ENCODE peak calls at places on chromosomes 16 and 17, in seven cellular contexts. One of them, this sample, is unnamed.

GRCh38 chr17:21283482-21284318 is 811 bp upstream of the MAP2K3 start:
- DNase-seq in SK-N-SH: peak; percentile 41
- DNase-seq in GM12891: no peak
- DNase-seq in H1: no peak
- DNase-seq in HepG2: no peak
- DNase-seq in GM12878: no peak
- DNase-seq in K562: no peak
- DNase-seq in this sample: no peak

GRCh38 chr17:81737947-81738800 is 26.1 kb downstream of the SLC25A10 start:
- DNase-seq in SK-N-SH: no peak
- DNase-seq in H1: no peak
- DNase-seq in GM12878: no peak
- DNase-seq in K562: no peak
- DNase-seq in GM12891: no peak
- DNase-seq in HepG2: no peak
- DNase-seq in this sample: no peak

GRCh38 chr16:860891-861290 is 60.4 kb upstream of the GNG13 start:
- DNase-seq in H1: no peak
- DNase-seq in SK-N-SH: no peak
- DNase-seq in GM12878: no peak
- DNase-seq in GM12891: no peak
- DNase-seq in HepG2: no peak
- DNase-seq in K562: no peak
- DNase-seq in this sample: no peak

GRCh38 chr16:71367243-71367976 is 8.9 kb downstream of the CALB2 start:
- DNase-seq in GM12878: peak; percentile 2
- DNase-seq in GM12891: peak; percentile 53
- DNase-seq in H1: peak; percentile 67
- DNase-seq in K562: peak; percentile 79
- DNase-seq in SK-N-SH: peak; percentile 82
- DNase-seq in HepG2: peak; percentile 55
- DNase-seq in this sample: peak; percentile 38

GRCh38 chr17:78258323-78259229 is 27.1 kb downstream of the TMEM235 start:
- DNase-seq in GM12878: no peak
- DNase-seq in K562: peak; percentile 93
- DNase-seq in H1: no peak
- DNase-seq in HepG2: peak; percentile 36
- DNase-seq in SK-N-SH: peak; percentile 96
- DNase-seq in GM12891: no peak
- DNase-seq in this sample: no peak

GRCh38 chr17:50117202-50118040 is 12.5 kb downstream of the SAMD14 start:
- DNase-seq in GM12891: peak; percentile 78
- DNase-seq in GM12878: no peak
- DNase-seq in K562: peak; percentile 83
- DNase-seq in SK-N-SH: no peak
- DNase-seq in HepG2: peak; percentile 51
- DNase-seq in H1: no peak
- DNase-seq in this sample: peak; percentile 58

GRCh38 chr17:12842936-12843335 is 53.6 kb downstream of the ARHGAP44 start:
- DNase-seq in GM12878: no peak
- DNase-seq in SK-N-SH: no peak
- DNase-seq in K562: no peak
- DNase-seq in GM12891: no peak
- DNase-seq in HepG2: no peak
- DNase-seq in H1: no peak
- DNase-seq in this sample: no peak

GRCh38 chr16:64153718-64154117 is 968.1 kb downstream of the CDH11 start:
- DNase-seq in H1: no peak
- DNase-seq in GM12878: no peak
- DNase-seq in SK-N-SH: no peak
- DNase-seq in HepG2: no peak
- DNase-seq in K562: no peak
- DNase-seq in GM12891: no peak
- DNase-seq in this sample: no peak

GRCh38 chr16:3992297-3993051 is 112.0 kb upstream of the CREBBP start:
- DNase-seq in GM12891: no peak
- DNase-seq in K562: no peak
- DNase-seq in SK-N-SH: no peak
- DNase-seq in GM12878: no peak
- DNase-seq in HepG2: no peak
- DNase-seq in H1: no peak
- DNase-seq in this sample: no peak

GRCh38 chr16:48914070-48914469 is 304.1 kb upstream of the N4BP1 start:
- DNase-seq in SK-N-SH: no peak
- DNase-seq in K562: no peak
- DNase-seq in H1: no peak
- DNase-seq in GM12878: no peak
- DNase-seq in HepG2: no peak
- DNase-seq in GM12891: no peak
- DNase-seq in this sample: no peak

DNA sequence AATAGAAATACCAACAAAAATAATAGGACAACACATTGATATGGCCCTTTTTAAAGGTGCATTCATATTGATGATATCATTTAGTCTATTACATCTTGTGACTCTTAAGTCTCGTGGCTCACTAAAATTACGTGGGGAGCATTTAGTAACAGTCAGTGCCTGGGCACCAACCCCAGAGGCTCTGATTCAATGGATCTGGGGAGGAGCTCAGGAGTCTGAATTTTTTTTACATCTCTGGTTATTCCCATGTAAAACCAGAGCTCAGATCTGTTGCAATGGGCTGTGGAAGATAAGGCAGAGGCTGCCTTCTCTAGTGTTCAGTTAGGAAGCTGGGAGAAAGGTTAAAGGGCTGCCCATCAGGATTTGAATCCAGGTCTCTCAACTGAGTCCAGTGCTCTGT is 549.9 kb upstream of the CDH5 start:
- DNase-seq in HepG2: no peak
- DNase-seq in K562: no peak
- DNase-seq in GM12878: no peak
- DNase-seq in SK-N-SH: no peak
- DNase-seq in GM12891: no peak
- DNase-seq in H1: no peak
- DNase-seq in this sample: no peak
- TF ChIP-seq TAF1 in HepG2: no peak
- TF ChIP-seq TAF1 in K562: no peak
- TF ChIP-seq TAF1 in GM12878: no peak
- TF ChIP-seq TAF1 in SK-N-SH: no peak
- TF ChIP-seq TAF1 in GM12891: no peak
- TF ChIP-seq TAF1 in H1: no peak
- TF ChIP-seq TAF1 in this sample: no peak

GRCh38 chr16:66470556-66470955 is 43.5 kb downstream of the BEAN1 start:
- DNase-seq in K562: no peak
- DNase-seq in H1: no peak
- DNase-seq in GM12891: no peak
- DNase-seq in SK-N-SH: no peak
- DNase-seq in HepG2: no peak
- DNase-seq in GM12878: no peak
- DNase-seq in this sample: no peak

GRCh38 chr16:66469932-66470546 is 42.9 kb downstream of the BEAN1 start:
- DNase-seq in GM12891: no peak
- DNase-seq in GM12878: no peak
- DNase-seq in SK-N-SH: no peak
- DNase-seq in K562: no peak
- DNase-seq in HepG2: no peak
- DNase-seq in H1: no peak
- DNase-seq in this sample: no peak

GRCh38 chr16:66469291-66469931 is 42.3 kb downstream of the BEAN1 start:
- DNase-seq in K562: no peak
- DNase-seq in GM12891: no peak
- DNase-seq in H1: no peak
- DNase-seq in SK-N-SH: no peak
- DNase-seq in GM12878: no peak
- DNase-seq in HepG2: no peak
- DNase-seq in this sample: no peak

GRCh38 chr16:66467611-66468010 is 40.5 kb downstream of the BEAN1 start:
- DNase-seq in GM12878: no peak
- DNase-seq in H1: no peak
- DNase-seq in GM12891: no peak
- DNase-seq in HepG2: no peak
- DNase-seq in SK-N-SH: no peak
- DNase-seq in K562: no peak
- DNase-seq in this sample: no peak

DNA sequence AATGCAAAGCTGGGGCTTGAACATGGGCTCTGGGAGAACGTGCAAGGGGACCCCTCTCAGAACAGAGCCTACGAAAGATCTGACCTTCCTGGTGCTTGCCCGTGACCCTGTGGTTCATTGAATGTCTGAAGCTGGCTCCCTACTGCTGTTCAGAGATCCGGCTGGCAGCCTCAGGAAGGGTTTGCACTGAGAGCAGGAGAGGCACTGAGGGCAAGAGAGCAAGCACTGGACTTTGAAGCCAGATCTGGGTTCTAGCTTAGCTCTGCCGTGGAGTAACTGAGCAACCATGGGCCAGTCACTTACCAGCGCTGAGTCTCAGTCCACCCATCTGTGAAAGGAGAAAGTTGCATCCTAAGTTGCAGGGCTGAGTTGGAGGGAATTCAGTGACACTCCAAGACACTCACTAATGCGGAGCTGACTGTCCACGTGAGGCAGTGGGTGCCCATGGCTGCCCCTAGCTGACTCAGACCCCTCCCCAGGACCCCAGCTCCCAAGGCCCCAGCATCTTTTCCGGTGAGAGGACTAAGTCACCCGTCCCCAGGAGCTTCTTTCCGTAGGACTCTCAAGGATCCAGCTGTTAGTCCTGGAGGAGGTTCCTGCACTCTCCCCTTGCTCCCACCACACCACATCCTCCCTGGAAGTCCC is 41.3 kb downstream of the BEAN1 start:
- DNase-seq in GM12891: no peak
- DNase-seq in HepG2: no peak
- DNase-seq in K562: no peak
- DNase-seq in GM12878: no peak
- DNase-seq in SK-N-SH: no peak
- DNase-seq in H1: no peak
- DNase-seq in this sample: no peak
- TF ChIP-seq TAF1 in GM12891: no peak
- TF ChIP-seq TAF1 in HepG2: no peak
- TF ChIP-seq TAF1 in K562: no peak
- TF ChIP-seq TAF1 in GM12878: no peak
- TF ChIP-seq TAF1 in SK-N-SH: no peak
- TF ChIP-seq TAF1 in H1: no peak
- TF ChIP-seq TAF1 in this sample: no peak

GRCh38 chr17:68052810-68053209 is 17.3 kb downstream of the KPNA2 start:
- DNase-seq in GM12878: no peak
- DNase-seq in H1: no peak
- DNase-seq in K562: no peak
- DNase-seq in HepG2: no peak
- DNase-seq in SK-N-SH: no peak
- DNase-seq in GM12891: no peak
- DNase-seq in this sample: no peak
- TF ChIP-seq TAF1 in GM12878: no peak
- TF ChIP-seq TAF1 in H1: no peak
- TF ChIP-seq TAF1 in K562: no peak
- TF ChIP-seq TAF1 in HepG2: no peak
- TF ChIP-seq TAF1 in SK-N-SH: no peak
- TF ChIP-seq TAF1 in GM12891: no peak
- TF ChIP-seq TAF1 in this sample: no peak

GRCh38 chr17:5840811-5841446 is 229.2 kb upstream of the WSCD1 start:
- DNase-seq in GM12878: no peak
- DNase-seq in SK-N-SH: no peak
- DNase-seq in GM12891: no peak
- DNase-seq in HepG2: no peak
- DNase-seq in H1: no peak
- DNase-seq in K562: no peak
- DNase-seq in this sample: no peak
- TF ChIP-seq TAF1 in GM12878: no peak
- TF ChIP-seq TAF1 in SK-N-SH: no peak
- TF ChIP-seq TAF1 in GM12891: no peak
- TF ChIP-seq TAF1 in HepG2: no peak
- TF ChIP-seq TAF1 in H1: no peak
- TF ChIP-seq TAF1 in K562: no peak
- TF ChIP-seq TAF1 in this sample: no peak

DNA sequence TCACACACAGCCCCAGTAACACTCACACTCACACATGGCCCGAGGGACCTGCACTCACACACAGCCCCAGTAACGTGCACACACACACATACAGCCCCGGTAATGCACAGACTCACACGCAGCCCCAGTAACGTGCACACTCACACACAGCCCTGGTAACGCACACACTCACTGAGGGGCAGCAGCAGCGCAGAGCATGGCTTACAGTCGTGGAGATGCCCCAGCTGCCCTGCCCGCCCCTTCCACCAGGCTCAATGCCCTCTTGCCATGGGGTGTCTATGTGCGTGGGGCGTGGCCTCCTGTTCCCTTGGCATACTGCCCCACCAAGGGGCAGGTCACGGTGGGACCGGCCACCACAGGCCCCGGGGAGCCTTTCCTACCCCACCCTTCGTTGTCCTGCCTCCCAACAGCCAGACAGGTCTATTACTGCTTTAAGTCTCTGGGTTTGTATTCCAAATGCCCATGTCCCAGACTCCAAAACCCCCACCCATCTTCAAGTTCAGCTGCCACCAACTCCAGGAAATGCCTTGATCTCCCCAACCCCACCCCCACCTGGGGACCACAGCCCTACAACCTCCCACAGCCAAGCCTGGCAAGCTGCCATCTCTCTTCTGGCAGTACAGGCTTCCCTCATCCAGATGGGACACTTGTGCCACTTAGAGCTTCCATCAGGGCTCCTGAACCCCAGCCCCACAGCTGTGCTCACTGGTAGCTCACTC is 2.6 kb downstream of the CCDC102A start:
- DNase-seq in GM12891: no peak
- DNase-seq in HepG2: no peak
- DNase-seq in H1: no peak
- DNase-seq in K562: no peak
- DNase-seq in SK-N-SH: peak; percentile 66
- DNase-seq in GM12878: no peak
- DNase-seq in this sample: no peak
- TF ChIP-seq TAF1 in GM12891: no peak
- TF ChIP-seq TAF1 in HepG2: no peak
- TF ChIP-seq TAF1 in H1: no peak
- TF ChIP-seq TAF1 in K562: no peak
- TF ChIP-seq TAF1 in SK-N-SH: no peak
- TF ChIP-seq TAF1 in GM12878: no peak
- TF ChIP-seq TAF1 in this sample: no peak

DNA sequence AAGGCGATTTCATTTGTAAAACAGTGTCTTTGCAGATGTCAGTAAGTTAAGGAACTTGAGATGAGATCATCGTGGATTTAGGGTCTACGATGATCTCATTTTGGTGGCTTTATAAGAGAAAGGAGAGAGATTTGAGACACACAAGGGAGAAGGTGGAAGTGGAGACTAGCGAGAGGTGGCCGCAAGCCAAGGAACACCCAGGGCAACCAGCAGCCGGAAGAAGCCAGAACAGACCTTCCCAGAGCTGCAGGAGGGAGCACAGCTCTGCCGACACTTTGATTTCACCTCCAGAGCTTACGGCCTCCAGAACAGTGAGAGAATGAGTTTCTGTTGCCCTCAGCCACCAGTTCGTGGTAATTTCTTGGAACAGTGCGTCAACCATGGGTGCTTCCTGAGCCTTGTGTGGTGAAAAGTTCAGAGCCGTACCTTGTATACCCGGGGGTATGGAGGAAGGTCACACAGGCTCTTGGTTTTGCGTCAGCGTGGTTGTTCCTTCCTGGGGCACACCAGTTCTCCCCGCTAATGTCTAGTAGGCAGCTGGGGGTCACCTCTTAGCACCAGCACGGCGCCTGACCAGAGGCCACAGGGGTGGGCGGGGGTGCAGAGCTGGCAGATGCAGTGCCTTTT is 12.9 kb upstream of the SEC14L1 start:
- DNase-seq in GM12891: no peak
- DNase-seq in GM12878: no peak
- DNase-seq in SK-N-SH: no peak
- DNase-seq in K562: peak; percentile 51
- DNase-seq in H1: no peak
- DNase-seq in HepG2: no peak
- DNase-seq in this sample: no peak
- TF ChIP-seq TAF1 in GM12891: no peak
- TF ChIP-seq TAF1 in GM12878: no peak
- TF ChIP-seq TAF1 in SK-N-SH: no peak
- TF ChIP-seq TAF1 in K562: no peak
- TF ChIP-seq TAF1 in H1: no peak
- TF ChIP-seq TAF1 in HepG2: no peak
- TF ChIP-seq TAF1 in this sample: no peak

This sample was measured in GM12892.